ENCODE peak calls at places on chromosome 13, in four cellular contexts. D is H1, S is IMR-90, C is mesenchymal stem cell. Q is an unnamed sample.

GRCh38 chr13:47794963-47795362 is 206.1 kb downstream of the SUCLA2 start:
- DNase-seq in C (peak; percentile 22), D (no peak), S (peak; percentile 2), Q (peak; percentile 31)

GRCh38 chr13:36251528-36251927 is 37.2 kb upstream of the SOHLH2 start:
- DNase-seq in D (no peak), C (no peak), S (no peak), Q (no peak)

GRCh38 chr13:44749906-44750305 is 173.8 kb upstream of the TSC22D1 start:
- DNase-seq in S (no peak), D (no peak), C (no peak), Q (no peak)

GRCh38 chr13:110274687-110275086 is 32.3 kb downstream of the COL4A1 start:
- DNase-seq in D (no peak), C (no peak), S (no peak), Q (peak; percentile 54)

GRCh38 chr13:106480511-106480910 is 55.0 kb downstream of the EFNB2 start:
- DNase-seq in S (no peak), C (no peak), D (no peak), Q (no peak)

GRCh38 chr13:50170447-50171037 is 155.3 kb downstream of the KCNRG start:
- DNase-seq in S (peak; percentile 21), D (no peak), C (no peak), Q (no peak)

GRCh38 chr13:44906758-44907157 is 82.5 kb downstream of the NUFIP1 start:
- DNase-seq in C (peak; percentile 29), D (no peak), S (peak; percentile 71), Q (no peak)

GRCh38 chr13:25906211-25906661 is 145.6 kb downstream of the SHISA2 start:
- DNase-seq in D (no peak), C (no peak), S (no peak), Q (no peak)

GRCh38 chr13:66407159-66407558 is 823.0 kb downstream of the PCDH9 start:
- DNase-seq in D (no peak), C (peak; percentile 49), S (no peak), Q (no peak)

GRCh38 chr13:67736646-67737420 is 506.7 kb upstream of the PCDH9 start:
- DNase-seq in D (peak; percentile 67), S (peak; percentile 68), C (peak; percentile 77), Q (peak; percentile 3)

GRCh38 chr13:21837841-21838551 is 167.1 kb downstream of the FGF9 start:
- DNase-seq in S (peak; percentile 37), D (no peak), C (no peak), Q (peak; percentile 64)

GRCh38 chr13:21833921-21834320 is 163.0 kb downstream of the FGF9 start:
- DNase-seq in S (no peak), C (no peak), D (no peak), Q (no peak)

GRCh38 chr13:21831654-21832324 is 160.9 kb downstream of the FGF9 start:
- DNase-seq in D (no peak), C (no peak), S (no peak), Q (no peak)

GRCh38 chr13:21834511-21834910 is 163.6 kb downstream of the FGF9 start:
- DNase-seq in D (no peak), S (no peak), C (no peak), Q (no peak)

DNA sequence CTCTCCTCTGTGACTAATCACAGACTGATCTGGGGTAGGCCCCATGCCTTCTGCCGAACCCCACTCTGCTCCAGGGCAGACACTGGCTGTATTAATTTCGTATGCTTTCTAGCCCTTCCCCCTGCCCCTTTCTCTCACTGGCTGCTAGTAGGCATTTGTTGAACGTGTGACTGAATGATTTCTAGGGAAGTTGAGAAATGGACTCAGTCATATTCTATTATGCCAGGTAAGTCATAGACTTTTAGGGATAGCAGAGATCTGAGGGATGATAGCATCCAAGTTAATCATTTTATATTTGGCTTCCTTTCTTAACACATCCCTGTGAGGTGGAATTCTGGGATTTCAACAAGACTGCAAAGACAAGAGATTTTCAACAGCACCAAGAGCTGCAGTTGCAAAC is 166.4 kb downstream of the FGF9 start:
- DNase-seq in D (no peak), S (no peak), C (no peak), Q (no peak)
- H4K91ac ChIP-seq in D (no peak overlapping the region), S (peak overlapping the region; percentile 36), C (no peak overlapping the region), Q (peak overlapping the region; percentile 11)

GRCh38 chr13:107866007-107866665 is 349.2 kb downstream of the LIG4 start:
- DNase-seq in C (peak; percentile 66), D (no peak), S (peak; percentile 34), Q (no peak)
- H3K4me3 ChIP-seq in C (peak overlapping the region; percentile 86), D (peak overlapping the region; percentile 75), S (peak overlapping the region; percentile 92), Q (peak overlapping the region; percentile 59)

GRCh38 chr13:113666951-113667701 is at the start of gene GRK1:
- DNase-seq in C (no peak), S (no peak), D (no peak), Q (no peak)

GRCh38 chr13:113669231-113669870 is 2.3 kb downstream of the GRK1 start:
- DNase-seq in S (no peak), D (no peak), C (no peak), Q (no peak)

GRCh38 chr13:113668491-113668971 is 1.5 kb downstream of the GRK1 start:
- DNase-seq in D (no peak), C (no peak), S (no peak), Q (no peak)

GRCh38 chr13:113666324-113666660 is 727 bp upstream of the GRK1 start:
- DNase-seq in D (no peak), C (no peak), S (no peak), Q (no peak)

GRCh38 chr13:113667771-113668490 is 912 bp downstream of the GRK1 start:
- DNase-seq in S (no peak), C (no peak), D (no peak), Q (no peak)
- H3K14ac ChIP-seq in S (no peak overlapping the region), C (no peak overlapping the region), D (no peak overlapping the region), Q (no peak overlapping the region)

GRCh38 chr13:30132623-30133553 is 174.5 kb downstream of the KATNAL1 start:
- DNase-seq in D (peak; percentile 93), S (peak; percentile 89), C (peak; percentile 90), Q (peak; percentile 98)
- H4K91ac ChIP-seq in D (no peak overlapping the region), S (peak overlapping the region; percentile 45), C (peak overlapping the region; percentile 70), Q (peak overlapping the region; percentile 68)

GRCh38 chr13:95005300-95005699 is 293.0 kb upstream of the SOX21 start:
- DNase-seq in S (no peak), D (no peak), C (no peak), Q (no peak)

GRCh38 chr13:95002126-95002525 is 289.8 kb upstream of the SOX21 start:
- DNase-seq in D (no peak), C (no peak), S (no peak), Q (no peak)

GRCh38 chr13:95007322-95007721 is 293.9 kb downstream of the ABCC4 start:
- DNase-seq in S (no peak), C (no peak), D (no peak), Q (no peak)

GRCh38 chr13:94999871-95000270 is 287.5 kb upstream of the SOX21 start:
- DNase-seq in D (no peak), C (no peak), S (no peak), Q (no peak)

DNA sequence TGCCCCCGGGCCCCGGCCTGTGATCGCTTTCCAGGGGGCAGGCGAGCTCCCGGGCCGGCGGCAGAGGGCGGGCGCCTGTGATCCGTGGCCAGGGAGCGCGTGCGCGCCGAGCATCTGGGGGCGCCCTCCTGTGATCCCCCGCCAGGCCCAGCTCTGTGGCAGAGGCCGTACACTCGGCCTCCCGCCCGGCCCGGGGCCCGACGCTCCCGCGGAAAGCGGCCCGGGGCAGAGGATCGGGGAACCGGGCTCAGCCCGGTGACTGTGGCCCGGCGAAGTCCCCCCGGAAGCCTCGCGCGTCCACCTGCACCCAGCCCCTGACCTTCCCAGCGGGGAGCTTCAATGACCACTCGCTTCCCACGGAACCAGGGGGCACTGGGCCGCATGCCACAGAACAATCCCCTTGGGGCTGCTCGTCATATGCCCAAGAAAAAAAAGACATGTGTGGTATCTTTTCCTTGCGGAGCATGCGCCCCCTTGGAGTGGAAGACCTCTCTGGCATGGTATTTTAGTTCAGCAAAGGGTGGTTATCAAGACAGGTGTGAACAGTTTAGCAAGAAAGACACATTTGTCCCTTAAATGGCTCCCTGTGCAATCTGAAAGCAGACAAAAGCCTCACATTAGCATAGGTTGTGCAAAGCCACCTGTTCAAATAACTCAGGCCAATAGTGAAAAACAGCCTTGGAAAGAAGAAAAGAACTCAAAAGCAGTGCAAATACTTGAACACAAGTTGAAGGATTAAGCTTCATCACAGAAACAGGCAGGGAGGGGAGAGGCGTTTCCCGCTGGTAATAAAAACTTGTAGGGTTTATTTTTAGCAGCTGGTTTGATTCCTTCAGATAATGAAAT is 290.8 kb upstream of the SOX21 start:
- DNase-seq in D (no peak), C (no peak), S (no peak), Q (no peak)
- H3K4me3 ChIP-seq in D (peak overlapping the region; percentile 17), C (peak overlapping the region; percentile 31), S (peak overlapping the region; percentile 26), Q (no peak overlapping the region)

GRCh38 chr13:114012141-114012540 is 38.3 kb upstream of the C13orf46 start:
- DNase-seq in C (no peak), D (no peak), S (no peak), Q (no peak)
- H3K14ac ChIP-seq in C (no peak overlapping the region), D (no peak overlapping the region), S (no peak overlapping the region), Q (no peak overlapping the region)

GRCh38 chr13:41548870-41549269 is 91.5 kb downstream of the RGCC start:
- DNase-seq in S (no peak), D (no peak), C (no peak), Q (peak; percentile 23)

GRCh38 chr13:41550239-41550638 is 92.9 kb downstream of the RGCC start:
- DNase-seq in D (no peak), S (no peak), C (no peak), Q (no peak)

GRCh38 chr13:41548031-41548430 is 90.7 kb downstream of the RGCC start:
- DNase-seq in C (no peak), D (no peak), S (no peak), Q (no peak)

GRCh38 chr13:41547253-41548000 is 90.1 kb downstream of the RGCC start:
- DNase-seq in S (no peak), C (no peak), D (no peak), Q (no peak)

GRCh38 chr13:41549491-41549890 is 92.1 kb downstream of the RGCC start:
- DNase-seq in D (no peak), C (no peak), S (no peak), Q (no peak)
- H4K91ac ChIP-seq in D (no peak overlapping the region), C (no peak overlapping the region), S (no peak overlapping the region), Q (no peak overlapping the region)